ENCODE peak calls at places on chromosomes 7 and 10, in eight cellular contexts. X, F, O, K, P, V, Y and G are unnamed samples.

GRCh38 chr10:127227663-127228062 is 31.3 kb upstream of the INSYN2A start:
- DNase-seq in X (no peak), F (no peak), O (no peak), K (no peak), P (no peak), V (no peak), Y (no peak), G (no peak)

GRCh38 chr10:95767884-95768556 is 12.1 kb downstream of the ENTPD1 start:
- DNase-seq in X (no peak), F (no peak), O (no peak), K (no peak), P (no peak), V (no peak), Y (peak; percentile 77), G (no peak)

GRCh38 chr7:30166841-30167235 is 32.1 kb downstream of the MTURN start:
- DNase-seq in X (no peak), F (no peak), O (no peak), K (no peak), P (no peak), V (no peak), Y (no peak), G (no peak)

GRCh38 chr10:53997953-53998352 is 803.1 kb downstream of the PCDH15 start:
- DNase-seq in X (no peak), F (no peak), O (no peak), K (no peak), P (no peak), V (no peak), Y (no peak), G (no peak)

GRCh38 chr7:29194594-29195417 is at the start of gene CHN2:
- DNase-seq in X (peak; percentile 28), F (peak; percentile 67), O (peak; percentile 72), K (peak; percentile 43), P (peak; percentile 52), V (peak; percentile 47), Y (peak; percentile 34), G (no peak)

GRCh38 chr7:7969306-7970112 is 913 bp downstream of the GLCCI1 start:
- DNase-seq in X (peak; percentile 21), F (peak; percentile 31), O (peak; percentile 51), K (peak; percentile 23), P (peak; percentile 29), V (peak; percentile 28), Y (peak; percentile 54), G (no peak)

GRCh38 chr7:1646957-1647891 is 22.9 kb upstream of the ELFN1 start:
- DNase-seq in X (no peak), F (no peak), O (peak; percentile 48), K (no peak), P (no peak), V (no peak), Y (no peak), G (no peak)

GRCh38 chr7:32357535-32358277 is 132.5 kb downstream of the LSM5 start:
- DNase-seq in X (no peak), F (no peak), O (no peak), K (no peak), P (peak; percentile 13), V (peak; percentile 40), Y (no peak), G (no peak)

GRCh38 chr7:130240240-130240639 is 26.4 kb upstream of the CPA2 start:
- DNase-seq in X (no peak), F (no peak), O (no peak), K (no peak), P (no peak), V (no peak), Y (no peak), G (no peak)

GRCh38 chr10:30432631-30433285 is 1.2 kb upstream of the MAP3K8 start:
- DNase-seq in X (no peak), F (no peak), O (no peak), K (no peak), P (no peak), V (peak; percentile 61), Y (no peak), G (no peak)

GRCh38 chr10:75606203-75606779 is 174.9 kb downstream of the LRMDA start:
- DNase-seq in X (no peak), F (no peak), O (no peak), K (no peak), P (no peak), V (no peak), Y (no peak), G (no peak)

GRCh38 chr7:92076509-92076908 is 57.8 kb downstream of the CYP51A1 start:
- DNase-seq in X (no peak), F (no peak), O (no peak), K (no peak), P (no peak), V (no peak), Y (no peak), G (no peak)

GRCh38 chr7:75639893-75640600 is 98.7 kb downstream of the HIP1 start:
- DNase-seq in X (no peak), F (no peak), O (peak; percentile 15), K (no peak), P (no peak), V (peak; percentile 15), Y (peak; percentile 35), G (no peak)

GRCh38 chr7:151453326-151453791 is 13.4 kb upstream of the CRYGN start:
- DNase-seq in X (no peak), F (no peak), O (peak; percentile 40), K (no peak), P (no peak), V (no peak), Y (peak; percentile 43), G (no peak)

GRCh38 chr7:2751086-2751485 is 63.1 kb downstream of the AMZ1 start:
- DNase-seq in X (no peak), F (no peak), O (no peak), K (no peak), P (no peak), V (no peak), Y (no peak), G (no peak)

DNA sequence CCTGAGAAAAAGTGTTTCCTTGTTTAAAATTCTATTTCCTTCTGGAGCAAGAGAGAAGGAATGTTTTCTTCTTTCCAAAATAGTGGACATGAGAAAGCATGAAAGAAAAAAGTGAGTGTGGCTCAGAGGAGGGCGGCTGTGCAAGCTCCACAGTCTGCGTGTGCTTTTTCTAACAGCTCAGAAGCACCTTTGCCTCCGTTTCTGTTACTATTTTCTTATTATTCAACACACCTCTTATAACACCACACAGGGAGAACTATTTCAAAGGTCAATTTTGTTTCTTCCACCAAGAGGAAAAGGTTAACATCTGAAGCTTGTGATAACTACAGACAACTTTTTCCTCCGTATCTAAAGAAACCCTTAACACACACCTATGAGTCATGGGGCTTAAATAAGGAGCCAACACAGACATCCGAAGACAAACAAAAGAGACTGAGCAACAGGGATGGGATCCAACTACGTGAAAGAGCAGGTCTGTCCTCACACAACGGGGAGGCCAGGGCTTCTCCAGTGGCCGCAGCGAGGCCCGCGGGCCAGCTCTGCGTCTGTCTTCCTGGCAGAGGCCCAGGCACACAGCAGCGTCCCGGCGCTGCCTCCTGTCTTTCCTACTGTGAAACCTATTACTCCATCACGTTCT is 36.2 kb upstream of the NCAPG2 start:
- DNase-seq in X (no peak), F (no peak), O (no peak), K (peak; percentile 56), P (no peak), V (no peak), Y (peak; percentile 58), G (peak; percentile 51)
- TF ChIP-seq CTCF in X (no peak), F (no peak), O (no peak), K (no peak), P (no peak), V (no peak), Y (no peak), G (no peak)

GRCh38 chr7:86469680-86470295 is 173.9 kb upstream of the GRM3 start:
- DNase-seq in X (peak; percentile 23), F (peak; percentile 35), O (peak; percentile 72), K (peak; percentile 6), P (peak; percentile 82), V (peak; percentile 37), Y (peak; percentile 50), G (no peak)
- TF ChIP-seq CTCF in X (peak; percentile 94), F (peak; percentile 83), O (peak; percentile 78), K (no peak), P (peak; percentile 93), V (peak; percentile 79), Y (peak; percentile 54), G (peak; percentile 37)

DNA sequence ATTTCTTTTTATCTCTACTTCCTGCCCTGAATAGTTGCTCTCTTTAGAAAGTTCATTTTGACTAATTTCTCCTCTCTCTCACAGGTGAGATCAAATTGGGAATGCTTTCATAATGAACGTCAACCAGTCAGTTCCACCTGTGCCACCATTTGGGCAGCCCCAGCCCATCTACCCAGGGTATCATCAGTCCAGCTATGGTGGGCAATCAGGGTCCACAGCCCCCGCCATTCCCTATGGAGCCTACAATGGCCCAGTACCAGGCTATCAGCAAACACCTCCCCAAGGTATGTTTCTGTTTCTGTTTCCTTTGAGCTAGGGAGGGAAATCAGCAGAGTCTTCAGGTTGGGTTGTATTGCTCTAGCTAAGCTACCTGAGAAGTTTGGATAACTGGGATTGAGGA is 2.5 kb downstream of the SEC24C start:
- DNase-seq in X (no peak), F (no peak), O (no peak), K (no peak), P (no peak), V (no peak), Y (no peak), G (no peak)
- TF ChIP-seq CTCF in X (no peak), F (no peak), O (no peak), K (no peak), P (no peak), V (no peak), Y (no peak), G (no peak)

DNA sequence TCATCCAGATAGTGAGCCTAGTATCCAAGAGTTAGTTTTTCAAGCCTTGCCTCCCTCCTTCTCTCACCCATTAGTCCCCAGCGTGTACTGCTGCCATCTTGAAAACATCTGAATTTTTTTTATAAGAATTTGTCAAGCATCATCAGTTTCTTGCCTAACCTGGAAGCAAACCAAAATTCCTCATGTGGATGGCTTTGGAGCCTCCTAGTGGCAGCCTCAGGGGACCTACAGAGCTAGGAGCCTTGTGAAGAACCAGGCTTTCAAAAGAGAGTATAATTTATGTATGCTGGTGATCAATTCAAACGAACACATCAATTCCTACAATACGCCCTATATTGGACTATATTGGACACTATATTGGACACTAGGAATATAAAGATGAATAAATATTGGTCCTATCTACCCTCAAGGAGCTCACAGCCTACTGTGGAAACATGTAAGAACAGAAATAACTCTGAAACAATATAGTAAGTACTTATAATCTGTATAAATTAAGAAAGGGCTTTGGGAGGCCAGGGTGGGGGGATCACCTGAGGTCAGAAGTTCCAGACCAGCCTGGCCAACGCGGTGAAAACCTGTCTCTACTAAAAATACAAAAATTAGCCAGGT is 63.4 kb downstream of the HPSE2 start:
- DNase-seq in X (no peak), F (peak; percentile 9), O (peak; percentile 56), K (peak; percentile 22), P (peak; percentile 56), V (peak; percentile 21), Y (peak; percentile 82), G (no peak)
- TF ChIP-seq CTCF in X (peak; percentile 44), F (peak; percentile 64), O (peak; percentile 85), K (peak; percentile 13), P (peak; percentile 46), V (peak; percentile 39), Y (peak; percentile 81), G (peak; percentile 40)

GRCh38 chr7:16431646-16432424 is 10.5 kb upstream of the CRPPA start:
- DNase-seq in X (no peak), F (no peak), O (no peak), K (peak; percentile 15), P (peak; percentile 38), V (peak; percentile 17), Y (peak; percentile 48), G (no peak)
- TF ChIP-seq CTCF in X (no peak), F (peak; percentile 80), O (peak; percentile 43), K (peak; percentile 12), P (no peak), V (peak; percentile 18), Y (no peak), G (peak; percentile 28)